ENCODE peak calls at places on chromosomes 3 and 15, in seven cellular contexts. One of them, this sample, is unnamed.

GRCh38 chr3:52435246-52436101 is 9.4 kb downstream of the SEMA3G start:
- DNase-seq in neural crest cell: no peak
- DNase-seq in fibroblast of gingiva: peak; percentile 27
- DNase-seq in neural progenitor cell: no peak
- DNase-seq in endodermal cell: no peak
- DNase-seq in mucosa of descending colon: no peak
- DNase-seq in activated naive CD4-positive, alpha-beta T cell treated with anti-CD3 and anti-CD28 coated beads, Interleukin-2, amount 10 ng/mL, durations not matched to agents 7 days and 5 days: no peak
- DNase-seq in this sample: peak; percentile 51

GRCh38 chr3:65829228-65829627 is 209.5 kb downstream of the MAGI1 start:
- DNase-seq in neural crest cell: no peak
- DNase-seq in fibroblast of gingiva: no peak
- DNase-seq in neural progenitor cell: no peak
- DNase-seq in endodermal cell: no peak
- DNase-seq in mucosa of descending colon: no peak
- DNase-seq in activated naive CD4-positive, alpha-beta T cell treated with anti-CD3 and anti-CD28 coated beads, Interleukin-2, amount 10 ng/mL, durations not matched to agents 7 days and 5 days: no peak
- DNase-seq in this sample: no peak

GRCh38 chr15:82790321-82790720 is 15.5 kb downstream of the FSD2 start:
- DNase-seq in neural crest cell: no peak
- DNase-seq in fibroblast of gingiva: no peak
- DNase-seq in neural progenitor cell: no peak
- DNase-seq in endodermal cell: no peak
- DNase-seq in mucosa of descending colon: peak; percentile 43
- DNase-seq in activated naive CD4-positive, alpha-beta T cell treated with anti-CD3 and anti-CD28 coated beads, Interleukin-2, amount 10 ng/mL, durations not matched to agents 7 days and 5 days: no peak
- DNase-seq in this sample: no peak

GRCh38 chr3:114333180-114333922 is 39.5 kb downstream of the TIGIT start:
- DNase-seq in neural crest cell: no peak
- DNase-seq in fibroblast of gingiva: no peak
- DNase-seq in neural progenitor cell: peak; percentile 10
- DNase-seq in endodermal cell: no peak
- DNase-seq in mucosa of descending colon: no peak
- DNase-seq in activated naive CD4-positive, alpha-beta T cell treated with anti-CD3 and anti-CD28 coated beads, Interleukin-2, amount 10 ng/mL, durations not matched to agents 7 days and 5 days: no peak
- DNase-seq in this sample: no peak

GRCh38 chr15:74208901-74209559 is 6.4 kb upstream of the STRA6 start:
- DNase-seq in neural crest cell: peak; percentile 55
- DNase-seq in fibroblast of gingiva: no peak
- DNase-seq in neural progenitor cell: peak; percentile 55
- DNase-seq in endodermal cell: peak; percentile 87
- DNase-seq in mucosa of descending colon: no peak
- DNase-seq in activated naive CD4-positive, alpha-beta T cell treated with anti-CD3 and anti-CD28 coated beads, Interleukin-2, amount 10 ng/mL, durations not matched to agents 7 days and 5 days: no peak
- DNase-seq in this sample: peak; percentile 82

GRCh38 chr15:48682949-48683651 is 37.6 kb upstream of the FBN1 start:
- DNase-seq in neural crest cell: no peak
- DNase-seq in fibroblast of gingiva: peak; percentile 84
- DNase-seq in neural progenitor cell: no peak
- DNase-seq in endodermal cell: no peak
- DNase-seq in mucosa of descending colon: no peak
- DNase-seq in activated naive CD4-positive, alpha-beta T cell treated with anti-CD3 and anti-CD28 coated beads, Interleukin-2, amount 10 ng/mL, durations not matched to agents 7 days and 5 days: no peak
- DNase-seq in this sample: no peak

GRCh38 chr3:115098354-115099073 is 48.6 kb downstream of the ZBTB20 start:
- DNase-seq in neural crest cell: no peak
- DNase-seq in fibroblast of gingiva: no peak
- DNase-seq in neural progenitor cell: no peak
- DNase-seq in endodermal cell: no peak
- DNase-seq in mucosa of descending colon: no peak
- DNase-seq in activated naive CD4-positive, alpha-beta T cell treated with anti-CD3 and anti-CD28 coated beads, Interleukin-2, amount 10 ng/mL, durations not matched to agents 7 days and 5 days: no peak
- DNase-seq in this sample: no peak

GRCh38 chr3:116678853-116679252 is 30.7 kb upstream of the TUSC7 start:
- DNase-seq in neural crest cell: no peak
- DNase-seq in fibroblast of gingiva: no peak
- DNase-seq in neural progenitor cell: no peak
- DNase-seq in endodermal cell: no peak
- DNase-seq in mucosa of descending colon: no peak
- DNase-seq in activated naive CD4-positive, alpha-beta T cell treated with anti-CD3 and anti-CD28 coated beads, Interleukin-2, amount 10 ng/mL, durations not matched to agents 7 days and 5 days: no peak
- DNase-seq in this sample: no peak

GRCh38 chr3:183845608-183846288 is 20.4 kb upstream of the MAP6D1 start:
- DNase-seq in neural crest cell: no peak
- DNase-seq in fibroblast of gingiva: no peak
- DNase-seq in neural progenitor cell: no peak
- DNase-seq in endodermal cell: no peak
- DNase-seq in mucosa of descending colon: no peak
- DNase-seq in activated naive CD4-positive, alpha-beta T cell treated with anti-CD3 and anti-CD28 coated beads, Interleukin-2, amount 10 ng/mL, durations not matched to agents 7 days and 5 days: no peak
- DNase-seq in this sample: peak; percentile 72

GRCh38 chr3:4060064-4060463 is 243.1 kb upstream of the SETMAR start:
- DNase-seq in neural crest cell: no peak
- DNase-seq in fibroblast of gingiva: no peak
- DNase-seq in neural progenitor cell: peak; percentile 43
- DNase-seq in endodermal cell: no peak
- DNase-seq in mucosa of descending colon: no peak
- DNase-seq in activated naive CD4-positive, alpha-beta T cell treated with anti-CD3 and anti-CD28 coated beads, Interleukin-2, amount 10 ng/mL, durations not matched to agents 7 days and 5 days: no peak
- DNase-seq in this sample: peak; percentile 68

GRCh38 chr3:138912237-138912636 is 34.7 kb downstream of the FOXL2 start:
- DNase-seq in neural crest cell: no peak
- DNase-seq in fibroblast of gingiva: peak; percentile 13
- DNase-seq in neural progenitor cell: no peak
- DNase-seq in endodermal cell: no peak
- DNase-seq in mucosa of descending colon: no peak
- DNase-seq in activated naive CD4-positive, alpha-beta T cell treated with anti-CD3 and anti-CD28 coated beads, Interleukin-2, amount 10 ng/mL, durations not matched to agents 7 days and 5 days: no peak
- DNase-seq in this sample: no peak

GRCh38 chr3:63467392-63467791 is 185.1 kb upstream of the SNTN start:
- DNase-seq in neural crest cell: no peak
- DNase-seq in fibroblast of gingiva: no peak
- DNase-seq in neural progenitor cell: no peak
- DNase-seq in endodermal cell: no peak
- DNase-seq in mucosa of descending colon: no peak
- DNase-seq in activated naive CD4-positive, alpha-beta T cell treated with anti-CD3 and anti-CD28 coated beads, Interleukin-2, amount 10 ng/mL, durations not matched to agents 7 days and 5 days: no peak
- DNase-seq in this sample: no peak

GRCh38 chr3:94561094-94561493 is 498.2 kb downstream of the NSUN3 start:
- DNase-seq in neural crest cell: no peak
- DNase-seq in fibroblast of gingiva: no peak
- DNase-seq in neural progenitor cell: no peak
- DNase-seq in endodermal cell: no peak
- DNase-seq in mucosa of descending colon: no peak
- DNase-seq in activated naive CD4-positive, alpha-beta T cell treated with anti-CD3 and anti-CD28 coated beads, Interleukin-2, amount 10 ng/mL, durations not matched to agents 7 days and 5 days: no peak
- DNase-seq in this sample: peak; percentile 57

GRCh38 chr3:129315386-129315991 is 36.8 kb downstream of the HMCES start:
- DNase-seq in neural crest cell: no peak
- DNase-seq in fibroblast of gingiva: no peak
- DNase-seq in neural progenitor cell: peak; percentile 38
- DNase-seq in endodermal cell: peak; percentile 75
- DNase-seq in mucosa of descending colon: peak; percentile 66
- DNase-seq in activated naive CD4-positive, alpha-beta T cell treated with anti-CD3 and anti-CD28 coated beads, Interleukin-2, amount 10 ng/mL, durations not matched to agents 7 days and 5 days: peak; percentile 61
- DNase-seq in this sample: no peak

GRCh38 chr3:71393093-71393492 is 190.4 kb downstream of the FOXP1 start:
- DNase-seq in neural crest cell: no peak
- DNase-seq in fibroblast of gingiva: no peak
- DNase-seq in neural progenitor cell: no peak
- DNase-seq in endodermal cell: no peak
- DNase-seq in mucosa of descending colon: no peak
- DNase-seq in activated naive CD4-positive, alpha-beta T cell treated with anti-CD3 and anti-CD28 coated beads, Interleukin-2, amount 10 ng/mL, durations not matched to agents 7 days and 5 days: no peak
- DNase-seq in this sample: no peak

GRCh38 chr3:69579527-69580165 is 159.6 kb upstream of the MITF start:
- DNase-seq in neural crest cell: no peak
- DNase-seq in fibroblast of gingiva: no peak
- DNase-seq in neural progenitor cell: peak; percentile 3
- DNase-seq in endodermal cell: no peak
- DNase-seq in mucosa of descending colon: no peak
- DNase-seq in activated naive CD4-positive, alpha-beta T cell treated with anti-CD3 and anti-CD28 coated beads, Interleukin-2, amount 10 ng/mL, durations not matched to agents 7 days and 5 days: no peak
- DNase-seq in this sample: no peak

GRCh38 chr3:42159706-42160472 is 68.7 kb downstream of the TRAK1 start:
- DNase-seq in neural crest cell: peak; percentile 9
- DNase-seq in fibroblast of gingiva: peak; percentile 26
- DNase-seq in neural progenitor cell: peak; percentile 89
- DNase-seq in endodermal cell: peak; percentile 97
- DNase-seq in mucosa of descending colon: peak; percentile 90
- DNase-seq in activated naive CD4-positive, alpha-beta T cell treated with anti-CD3 and anti-CD28 coated beads, Interleukin-2, amount 10 ng/mL, durations not matched to agents 7 days and 5 days: peak; percentile 74
- DNase-seq in this sample: peak; percentile 97